ENCODE peak calls at places on chromosomes 13 and 19, in five cellular contexts. One of them, this sample, is unnamed. For H3K4me1, the result is how much of the 10 kb centered on the place peaks cover.

GRCh38 chr19:31676271-31677004 is 327.2 kb upstream of the TSHZ3 start:
- DNase-seq in stomach: no peak
- DNase-seq in neuronal stem cell: no peak
- DNase-seq in aorta: no peak
- DNase-seq in OCI-LY7: peak
- DNase-seq in this sample: no peak

GRCh38 chr13:22505489-22505888 is 675.3 kb upstream of the SGCG start:
- DNase-seq in OCI-LY7: no peak
- DNase-seq in stomach: no peak
- DNase-seq in neuronal stem cell: no peak
- DNase-seq in aorta: no peak
- DNase-seq in this sample: no peak

GRCh38 chr13:110890279-110891150 is 24.4 kb downstream of the ANKRD10 start:
- DNase-seq in stomach: no peak
- DNase-seq in aorta: no peak
- DNase-seq in OCI-LY7: no peak
- DNase-seq in neuronal stem cell: no peak
- DNase-seq in this sample: no peak

GRCh38 chr19:51012661-51013190 is 6.8 kb downstream of the KLK10 start:
- DNase-seq in OCI-LY7: no peak
- DNase-seq in neuronal stem cell: no peak
- DNase-seq in aorta: no peak
- DNase-seq in stomach: no peak
- DNase-seq in this sample: no peak

GRCh38 chr13:97196340-97196739 is 25.8 kb upstream of the MBNL2 start:
- DNase-seq in OCI-LY7: no peak
- DNase-seq in neuronal stem cell: no peak
- DNase-seq in stomach: no peak
- DNase-seq in aorta: no peak
- DNase-seq in this sample: no peak

GRCh38 chr19:41746593-41747227 is 8.6 kb upstream of the CEACAM6 start:
- DNase-seq in stomach: peak
- DNase-seq in OCI-LY7: peak
- DNase-seq in neuronal stem cell: peak
- DNase-seq in aorta: no peak
- DNase-seq in this sample: no peak

GRCh38 chr13:38093425-38093824 is 223.9 kb upstream of the TRPC4 start:
- DNase-seq in aorta: no peak
- DNase-seq in OCI-LY7: no peak
- DNase-seq in neuronal stem cell: no peak
- DNase-seq in stomach: no peak
- DNase-seq in this sample: no peak

GRCh38 chr13:113536461-113537110 is 46.1 kb upstream of the DCUN1D2 start:
- DNase-seq in OCI-LY7: no peak
- DNase-seq in aorta: no peak
- DNase-seq in stomach: no peak
- DNase-seq in neuronal stem cell: no peak
- DNase-seq in this sample: peak

GRCh38 chr19:1942934-1943555 is 2.1 kb downstream of the CSNK1G2 start:
- DNase-seq in neuronal stem cell: no peak
- DNase-seq in aorta: no peak
- DNase-seq in OCI-LY7: peak
- DNase-seq in stomach: no peak
- DNase-seq in this sample: no peak

GRCh38 chr13:102399791-102400618 is 1.8 kb downstream of the FGF14 start:
- DNase-seq in aorta: peak
- DNase-seq in neuronal stem cell: no peak
- DNase-seq in stomach: no peak
- DNase-seq in OCI-LY7: no peak
- DNase-seq in this sample: peak

GRCh38 chr19:53664760-53665159 is 33.0 kb downstream of the DPRX start:
- DNase-seq in neuronal stem cell: no peak
- DNase-seq in aorta: no peak
- DNase-seq in OCI-LY7: no peak
- DNase-seq in stomach: no peak
- DNase-seq in this sample: no peak

GRCh38 chr13:79037197-79037596 is 368.9 kb downstream of the RBM26 start:
- DNase-seq in OCI-LY7: no peak
- DNase-seq in stomach: no peak
- DNase-seq in aorta: no peak
- DNase-seq in neuronal stem cell: no peak
- DNase-seq in this sample: no peak

GRCh38 chr13:33490461-33491327 is 205.1 kb upstream of the STARD13 start:
- DNase-seq in OCI-LY7: no peak
- DNase-seq in aorta: peak
- DNase-seq in stomach: no peak
- DNase-seq in neuronal stem cell: peak
- DNase-seq in this sample: peak

GRCh38 chr13:66751691-66752090 is 478.4 kb downstream of the PCDH9 start:
- DNase-seq in stomach: no peak
- DNase-seq in OCI-LY7: no peak
- DNase-seq in aorta: no peak
- DNase-seq in neuronal stem cell: no peak
- DNase-seq in this sample: no peak

GRCh38 chr13:44796597-44797517 is 192.4 kb downstream of the NUFIP1 start:
- DNase-seq in OCI-LY7: no peak
- DNase-seq in stomach: peak
- DNase-seq in neuronal stem cell: no peak
- DNase-seq in aorta: no peak
- DNase-seq in this sample: no peak

GRCh38 chr13:112716461-112716820 is 26.6 kb downstream of the ATP11A start:
- DNase-seq in OCI-LY7: no peak
- DNase-seq in stomach: no peak
- DNase-seq in aorta: no peak
- DNase-seq in neuronal stem cell: no peak
- DNase-seq in this sample: peak

GRCh38 chr13:34620073-34620858 is 321.8 kb upstream of the NBEA start:
- DNase-seq in aorta: no peak
- DNase-seq in stomach: no peak
- DNase-seq in OCI-LY7: no peak
- DNase-seq in neuronal stem cell: no peak
- DNase-seq in this sample: no peak

GRCh38 chr13:93558637-93559036 is 332.0 kb downstream of the GPC6 start:
- DNase-seq in aorta: no peak
- DNase-seq in neuronal stem cell: no peak
- DNase-seq in stomach: no peak
- DNase-seq in OCI-LY7: no peak
- DNase-seq in this sample: no peak

GRCh38 chr13:45092668-45093067 is 27.6 kb upstream of the GTF2F2 start:
- DNase-seq in aorta: no peak
- DNase-seq in neuronal stem cell: no peak
- DNase-seq in stomach: no peak
- DNase-seq in OCI-LY7: no peak
- DNase-seq in this sample: no peak

GRCh38 chr19:869245-870177 is 10.0 kb downstream of the CFD start:
- DNase-seq in neuronal stem cell: no peak
- DNase-seq in aorta: peak
- DNase-seq in stomach: no peak
- DNase-seq in OCI-LY7: no peak
- DNase-seq in this sample: peak

GRCh38 chr19:47019431-47020041 is at the start of gene NPAS1:
- DNase-seq in stomach: no peak
- DNase-seq in OCI-LY7: no peak
- DNase-seq in neuronal stem cell: no peak
- DNase-seq in aorta: no peak
- DNase-seq in this sample: no peak

GRCh38 chr13:29566206-29566605 is 29.3 kb downstream of the SLC7A1 start:
- DNase-seq in aorta: no peak
- DNase-seq in OCI-LY7: no peak
- DNase-seq in stomach: no peak
- DNase-seq in neuronal stem cell: no peak
- DNase-seq in this sample: no peak

GRCh38 chr19:31956771-31957170 is 388.6 kb upstream of the ZNF507 start:
- DNase-seq in OCI-LY7: no peak
- DNase-seq in stomach: no peak
- DNase-seq in aorta: no peak
- DNase-seq in neuronal stem cell: no peak
- DNase-seq in this sample: no peak

GRCh38 chr19:4284176-4284958 is 5.3 kb downstream of the SHD start:
- DNase-seq in aorta: no peak
- DNase-seq in OCI-LY7: peak
- DNase-seq in stomach: no peak
- DNase-seq in neuronal stem cell: no peak
- DNase-seq in this sample: no peak

GRCh38 chr19:32599736-32600157 is 18.8 kb downstream of the PDCD5 start:
- DNase-seq in stomach: no peak
- DNase-seq in aorta: no peak
- DNase-seq in neuronal stem cell: peak
- DNase-seq in OCI-LY7: peak
- DNase-seq in this sample: no peak

GRCh38 chr19:1171755-1172352 is 2.2 kb downstream of the SBNO2 start:
- DNase-seq in stomach: peak
- DNase-seq in OCI-LY7: no peak
- DNase-seq in aorta: no peak
- DNase-seq in neuronal stem cell: no peak
- DNase-seq in this sample: peak

DNA sequence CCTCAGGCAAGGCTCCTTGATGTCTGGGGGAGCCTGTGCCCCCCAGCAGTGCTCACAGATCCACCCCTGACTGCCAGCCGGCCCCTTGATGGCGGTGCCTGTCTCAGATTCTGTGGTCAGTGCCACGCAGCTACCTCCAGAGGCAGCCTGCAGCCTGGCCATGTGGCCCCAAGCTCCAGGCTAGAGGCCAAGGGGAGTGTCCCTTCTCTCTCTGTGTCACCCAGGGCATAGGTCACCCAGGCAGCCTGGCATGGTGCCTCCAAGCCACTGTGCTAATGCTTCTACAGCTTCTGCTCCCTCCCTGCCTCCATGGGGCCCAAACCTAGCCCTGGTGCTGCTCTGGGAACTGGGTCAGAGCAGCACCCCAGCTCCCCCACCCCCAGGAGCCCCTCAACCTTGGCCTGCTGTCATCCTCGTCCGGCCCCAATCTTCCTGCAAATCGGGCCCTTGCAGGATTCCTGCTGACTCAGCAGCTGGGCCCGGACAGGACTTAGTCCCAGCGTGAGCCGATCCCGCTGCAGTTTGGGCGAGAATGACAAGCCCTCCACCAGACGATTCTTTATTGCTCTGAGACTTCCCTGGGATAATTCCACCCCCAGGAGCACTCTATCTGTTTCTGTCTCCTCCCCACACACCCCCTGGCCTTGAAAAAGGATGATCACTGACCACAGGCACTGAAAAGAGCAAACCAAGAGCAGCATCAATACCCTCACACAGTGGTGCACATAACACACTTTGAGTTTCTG is 2.7 kb upstream of the ARL11 start:
- DNase-seq in neuronal stem cell: no peak
- DNase-seq in aorta: peak
- DNase-seq in OCI-LY7: no peak
- DNase-seq in stomach: peak
- DNase-seq in this sample: peak
- H3K27ac ChIP-seq in neuronal stem cell: no peak
- H3K27ac ChIP-seq in aorta: no peak
- H3K27ac ChIP-seq in OCI-LY7: no peak
- H3K27ac ChIP-seq in stomach: no peak
- H3K27ac ChIP-seq in this sample: peak

GRCh38 chr13:39415403-39415802 is 187.6 kb downstream of the LHFPL6 start:
- DNase-seq in OCI-LY7: peak
- DNase-seq in neuronal stem cell: no peak
- DNase-seq in stomach: no peak
- DNase-seq in aorta: peak
- DNase-seq in this sample: no peak

GRCh38 chr13:39414339-39414738 is 188.7 kb downstream of the LHFPL6 start:
- DNase-seq in stomach: no peak
- DNase-seq in aorta: no peak
- DNase-seq in neuronal stem cell: no peak
- DNase-seq in OCI-LY7: no peak
- DNase-seq in this sample: no peak

GRCh38 chr13:39417643-39418042 is 185.3 kb downstream of the LHFPL6 start:
- DNase-seq in aorta: peak
- DNase-seq in stomach: no peak
- DNase-seq in OCI-LY7: no peak
- DNase-seq in neuronal stem cell: peak
- DNase-seq in this sample: no peak

GRCh38 chr13:39417131-39417530 is 185.9 kb downstream of the LHFPL6 start:
- DNase-seq in stomach: no peak
- DNase-seq in OCI-LY7: peak
- DNase-seq in aorta: no peak
- DNase-seq in neuronal stem cell: no peak
- DNase-seq in this sample: no peak

DNA sequence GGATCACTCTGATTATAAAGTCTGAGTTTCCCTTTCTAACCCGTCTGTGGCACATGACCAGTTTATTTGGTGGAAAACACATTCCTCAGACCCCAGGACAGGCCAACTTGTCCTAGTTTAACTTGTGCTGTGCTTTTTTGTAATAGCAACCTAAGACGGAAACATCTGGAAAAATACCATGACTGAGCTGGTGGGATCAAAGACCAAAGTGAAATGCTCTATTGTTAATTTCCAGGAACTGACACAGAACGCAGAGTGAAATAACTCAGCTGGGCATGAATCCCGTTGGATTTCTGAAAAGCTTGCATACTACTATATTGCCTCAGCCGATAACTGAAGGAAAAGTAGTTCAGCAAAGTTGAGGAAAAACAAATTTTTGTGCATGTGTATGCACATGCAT is 188.0 kb downstream of the LHFPL6 start:
- DNase-seq in stomach: no peak
- DNase-seq in neuronal stem cell: no peak
- DNase-seq in OCI-LY7: no peak
- DNase-seq in aorta: no peak
- DNase-seq in this sample: no peak
- H3K4me1 ChIP-seq in stomach: under half
- H3K4me1 ChIP-seq in neuronal stem cell: half or more
- H3K4me1 ChIP-seq in OCI-LY7: under half
- H3K4me1 ChIP-seq in aorta: under half
- H3K4me1 ChIP-seq in this sample: under half

DNA sequence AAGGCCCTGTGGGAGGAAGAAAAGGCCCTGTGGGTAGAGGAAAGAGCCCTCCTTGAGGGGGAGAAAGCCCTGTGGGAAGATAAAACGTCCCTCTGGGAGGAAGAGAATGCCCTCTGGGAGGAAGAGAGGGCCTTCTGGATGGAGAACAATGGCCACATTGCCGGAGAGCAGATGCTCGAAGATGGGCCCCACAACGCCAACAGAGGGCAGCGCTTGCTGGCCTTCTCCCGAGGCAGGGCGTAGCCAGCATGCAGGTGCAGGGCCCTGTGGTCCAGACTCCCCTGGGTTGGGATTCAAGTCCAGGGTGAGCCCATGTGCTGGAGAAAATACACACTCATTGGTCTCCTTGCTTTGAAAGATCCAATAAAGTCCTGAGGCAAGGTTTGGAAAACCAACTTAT is 4.1 kb downstream of the CCDC70 start:
- DNase-seq in OCI-LY7: no peak
- DNase-seq in aorta: no peak
- DNase-seq in neuronal stem cell: no peak
- DNase-seq in stomach: no peak
- DNase-seq in this sample: no peak
- H3K4me3 ChIP-seq in OCI-LY7: no peak
- H3K4me3 ChIP-seq in aorta: no peak
- H3K4me3 ChIP-seq in neuronal stem cell: no peak
- H3K4me3 ChIP-seq in stomach: no peak
- H3K4me3 ChIP-seq in this sample: no peak

DNA sequence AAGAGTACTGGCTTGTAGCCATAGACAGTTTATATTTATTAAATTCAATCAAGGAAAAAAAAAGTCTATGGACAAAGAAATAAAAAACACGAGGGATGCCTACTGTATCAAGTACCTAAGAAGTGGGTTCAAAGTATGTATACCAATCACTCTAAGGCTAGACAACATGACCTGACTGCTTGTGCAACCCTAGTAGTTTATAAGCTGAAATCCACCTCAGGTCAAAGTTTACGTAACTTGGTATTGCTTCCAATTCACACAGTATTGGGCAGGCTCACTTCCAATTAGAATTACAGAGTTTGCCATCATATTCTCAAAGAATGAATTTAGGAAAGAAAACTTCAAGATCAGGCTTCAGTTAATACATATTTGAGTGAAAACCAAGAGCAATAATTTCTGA is 657.8 kb downstream of the DACH1 start:
- DNase-seq in OCI-LY7: no peak
- DNase-seq in neuronal stem cell: no peak
- DNase-seq in stomach: no peak
- DNase-seq in aorta: no peak
- DNase-seq in this sample: no peak
- H3K27ac ChIP-seq in OCI-LY7: no peak
- H3K27ac ChIP-seq in neuronal stem cell: no peak
- H3K27ac ChIP-seq in stomach: no peak
- H3K27ac ChIP-seq in aorta: no peak
- H3K27ac ChIP-seq in this sample: no peak